ENCODE peak calls at places on chromosome 2, in six cellular contexts. C, D, B, T, R and X are unnamed samples.

GRCh38 chr2:179460530-179460929 is 195.9 kb upstream of the SESTD1 start:
- DNase-seq in D (no peak), R (peak), B (peak), C (peak), T (no peak), X (peak)

GRCh38 chr2:240467149-240467642 is 31.7 kb downstream of the GPC1 start:
- DNase-seq in C (no peak), D (peak), B (peak), T (no peak), R (no peak), X (no peak)

GRCh38 chr2:40093036-40093673 is 314.1 kb upstream of the THUMPD2 start:
- DNase-seq in T (no peak), R (peak), C (no peak), D (no peak), B (no peak), X (no peak)

GRCh38 chr2:190235101-190235500 is 84.5 kb downstream of the HIBCH start:
- DNase-seq in T (no peak), B (no peak), R (no peak), D (no peak), C (no peak), X (no peak)

GRCh38 chr2:231321556-231322334 is 73.8 kb upstream of the B3GNT7 start:
- DNase-seq in R (no peak), B (no peak), D (peak), T (no peak), C (no peak), X (no peak)

GRCh38 chr2:48600204-48600813 is 17.3 kb upstream of the GTF2A1L start:
- DNase-seq in R (peak), D (no peak), C (peak), T (peak), B (peak), X (peak)

GRCh38 chr2:241984658-241985057 is 115.1 kb downstream of the RTP5 start:
- DNase-seq in B (no peak), T (no peak), D (no peak), R (no peak), C (no peak), X (no peak)

GRCh38 chr2:231292472-231293134 is 94.2 kb downstream of the ARMC9 start:
- DNase-seq in C (no peak), T (no peak), R (no peak), B (no peak), D (no peak), X (no peak)

GRCh38 chr2:130327703-130328527 is 14.8 kb upstream of the IMP4 start:
- DNase-seq in D (no peak), B (peak), C (peak), R (peak), T (no peak), X (peak)

GRCh38 chr2:153886833-153887232 is 15.1 kb downstream of the GALNT13 start:
- DNase-seq in C (no peak), B (no peak), D (no peak), R (no peak), T (no peak), X (no peak)

GRCh38 chr2:172181840-172182239 is 79.1 kb upstream of the DLX2 start:
- DNase-seq in R (peak), B (peak), C (peak), D (no peak), T (no peak), X (no peak)

GRCh38 chr2:43073373-43073772 is 153.0 kb downstream of the ZFP36L2 start:
- DNase-seq in R (peak), C (peak), T (no peak), B (peak), D (peak), X (no peak)